ENCODE peak calls at places on chromosomes 7 and 10, in five cellular contexts. K, J, M, H and Y are unnamed samples.

GRCh38 chr7:100888988-100889760 is at the start of gene UFSP1:
- DNase-seq in K (peak; percentile 21), J (no peak), M (no peak), H (no peak), Y (no peak)

GRCh38 chr7:83427929-83428328 is 221.0 kb downstream of the SEMA3E start:
- DNase-seq in K (peak; percentile 12), J (no peak), M (peak; percentile 9), H (peak; percentile 45), Y (peak; percentile 76)

GRCh38 chr10:102342958-102343357 is 52.5 kb upstream of the NFKB2 start:
- DNase-seq in K (no peak), J (no peak), M (no peak), H (peak; percentile 92), Y (no peak)

GRCh38 chr10:44982114-44982460 is 3.5 kb upstream of the DEPP1 start:
- DNase-seq in K (no peak), J (peak; percentile 85), M (no peak), H (peak; percentile 67), Y (no peak)

GRCh38 chr10:45239642-45240041 is 75.8 kb downstream of the OR13A1 start:
- DNase-seq in K (no peak), J (no peak), M (no peak), H (peak; percentile 50), Y (no peak)

GRCh38 chr10:13180788-13181187 is 19.4 kb downstream of the MCM10 start:
- DNase-seq in K (no peak), J (no peak), M (no peak), H (no peak), Y (no peak)

GRCh38 chr10:119337796-119338432 is 130.5 kb downstream of the GRK5 start:
- DNase-seq in K (no peak), J (no peak), M (no peak), H (peak; percentile 79), Y (no peak)

GRCh38 chr7:145909956-145910611 is 206.5 kb upstream of the CNTNAP2 start:
- DNase-seq in K (no peak), J (no peak), M (no peak), H (no peak), Y (no peak)

GRCh38 chr7:44101966-44102845 is 1.9 kb upstream of the AEBP1 start:
- DNase-seq in K (no peak), J (peak; percentile 82), M (no peak), H (peak; percentile 61), Y (no peak)

GRCh38 chr10:55370021-55370420 is 569.0 kb upstream of the PCDH15 start:
- DNase-seq in K (no peak), J (no peak), M (peak; percentile 39), H (peak; percentile 76), Y (no peak)

DNA sequence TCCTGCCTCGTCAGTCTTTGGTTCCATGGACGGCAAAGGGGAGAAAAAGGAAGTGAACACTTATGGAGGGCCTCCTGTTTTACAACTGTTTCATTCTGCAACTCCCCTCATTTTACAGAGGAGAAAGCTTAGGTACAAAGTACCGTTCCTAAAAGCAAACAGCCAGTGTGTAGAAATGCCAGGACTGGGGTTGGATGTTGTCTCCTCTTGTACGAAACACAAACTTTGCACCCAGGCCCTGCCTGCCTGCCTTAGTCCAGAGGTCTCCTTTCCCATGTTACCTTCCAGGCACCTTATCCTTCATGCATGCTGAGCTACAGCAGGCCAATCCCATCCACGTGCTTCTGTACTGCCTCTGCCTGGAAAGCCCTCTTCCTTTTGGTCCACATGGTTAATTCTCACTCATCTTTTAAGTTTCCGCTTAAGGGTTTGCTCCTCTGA is 86.0 kb downstream of the ICA1 start:
- DNase-seq in K (no peak), J (no peak), M (no peak), H (no peak), Y (no peak)
- H3K9ac ChIP-seq in K (no peak overlapping the region), J (no peak overlapping the region), M (no peak overlapping the region), H (no peak overlapping the region), Y (no peak overlapping the region)

GRCh38 chr7:130944997-130945396 is 211.0 kb upstream of the KLF14 start:
- DNase-seq in K (no peak), J (no peak), M (no peak), H (no peak), Y (no peak)

GRCh38 chr7:130945411-130945811 is 211.4 kb upstream of the KLF14 start:
- DNase-seq in K (no peak), J (no peak), M (no peak), H (no peak), Y (no peak)

GRCh38 chr7:130943336-130943901 is 209.4 kb upstream of the KLF14 start:
- DNase-seq in K (no peak), J (no peak), M (no peak), H (peak; percentile 93), Y (no peak)

GRCh38 chr7:130942211-130942964 is 208.4 kb upstream of the KLF14 start:
- DNase-seq in K (no peak), J (no peak), M (no peak), H (peak; percentile 87), Y (no peak)

DNA sequence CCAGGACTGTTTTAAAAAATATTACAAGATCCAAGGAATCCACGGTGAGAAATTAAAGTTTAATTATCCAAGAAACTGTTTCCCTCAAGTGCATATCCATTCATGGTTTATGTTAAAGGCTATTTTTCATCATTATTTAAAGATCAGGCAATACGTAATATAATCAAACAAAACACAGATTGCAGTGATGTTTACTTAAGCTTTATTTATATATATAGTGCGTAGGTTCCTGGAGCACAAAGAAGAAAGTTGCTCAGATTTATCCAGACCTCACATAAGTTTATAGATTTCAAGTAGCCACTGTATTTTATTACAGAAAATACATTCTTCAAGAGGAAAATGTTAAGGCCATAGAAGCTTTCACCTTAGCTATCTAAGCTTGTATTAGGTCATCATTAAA is 210.0 kb upstream of the KLF14 start:
- DNase-seq in K (no peak), J (no peak), M (no peak), H (no peak), Y (no peak)
- H3K9ac ChIP-seq in K (peak overlapping the region; percentile 63), J (peak overlapping the region; percentile 85), M (no peak overlapping the region), H (peak overlapping the region; percentile 36), Y (no peak overlapping the region)

DNA sequence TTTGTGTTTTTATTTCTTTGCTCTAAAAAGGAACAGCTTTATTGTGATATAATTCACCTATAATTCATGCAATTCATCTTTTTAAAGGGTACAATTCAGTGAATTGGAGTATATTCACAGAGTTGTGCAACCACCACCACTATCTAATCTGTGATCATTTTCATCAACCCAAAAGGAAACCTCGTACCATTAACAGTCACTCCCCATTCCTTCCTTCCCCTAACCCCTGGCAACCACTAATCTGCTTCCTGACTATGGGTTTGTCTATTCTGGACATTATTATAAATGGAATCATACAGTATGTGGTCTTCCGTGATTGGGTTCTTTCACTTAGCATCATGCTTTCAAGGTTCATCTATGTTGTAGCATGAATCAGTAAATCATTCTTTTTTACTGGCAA is 52.3 kb downstream of the MKI67 start:
- DNase-seq in K (no peak), J (no peak), M (no peak), H (no peak), Y (no peak)
- H3K9ac ChIP-seq in K (no peak overlapping the region), J (no peak overlapping the region), M (no peak overlapping the region), H (no peak overlapping the region), Y (no peak overlapping the region)

GRCh38 chr10:29648114-29648982 is 13.6 kb upstream of the SVIL start:
- DNase-seq in K (no peak), J (no peak), M (no peak), H (peak; percentile 62), Y (no peak)

GRCh38 chr10:29648983-29649268 is 14.2 kb upstream of the SVIL start:
- DNase-seq in K (no peak), J (no peak), M (no peak), H (peak; percentile 57), Y (no peak)

GRCh38 chr10:29650552-29650944 is 15.8 kb upstream of the SVIL start:
- DNase-seq in K (no peak), J (no peak), M (no peak), H (no peak), Y (no peak)

GRCh38 chr10:29651767-29652166 is 17.0 kb upstream of the SVIL start:
- DNase-seq in K (no peak), J (no peak), M (no peak), H (no peak), Y (no peak)

DNA sequence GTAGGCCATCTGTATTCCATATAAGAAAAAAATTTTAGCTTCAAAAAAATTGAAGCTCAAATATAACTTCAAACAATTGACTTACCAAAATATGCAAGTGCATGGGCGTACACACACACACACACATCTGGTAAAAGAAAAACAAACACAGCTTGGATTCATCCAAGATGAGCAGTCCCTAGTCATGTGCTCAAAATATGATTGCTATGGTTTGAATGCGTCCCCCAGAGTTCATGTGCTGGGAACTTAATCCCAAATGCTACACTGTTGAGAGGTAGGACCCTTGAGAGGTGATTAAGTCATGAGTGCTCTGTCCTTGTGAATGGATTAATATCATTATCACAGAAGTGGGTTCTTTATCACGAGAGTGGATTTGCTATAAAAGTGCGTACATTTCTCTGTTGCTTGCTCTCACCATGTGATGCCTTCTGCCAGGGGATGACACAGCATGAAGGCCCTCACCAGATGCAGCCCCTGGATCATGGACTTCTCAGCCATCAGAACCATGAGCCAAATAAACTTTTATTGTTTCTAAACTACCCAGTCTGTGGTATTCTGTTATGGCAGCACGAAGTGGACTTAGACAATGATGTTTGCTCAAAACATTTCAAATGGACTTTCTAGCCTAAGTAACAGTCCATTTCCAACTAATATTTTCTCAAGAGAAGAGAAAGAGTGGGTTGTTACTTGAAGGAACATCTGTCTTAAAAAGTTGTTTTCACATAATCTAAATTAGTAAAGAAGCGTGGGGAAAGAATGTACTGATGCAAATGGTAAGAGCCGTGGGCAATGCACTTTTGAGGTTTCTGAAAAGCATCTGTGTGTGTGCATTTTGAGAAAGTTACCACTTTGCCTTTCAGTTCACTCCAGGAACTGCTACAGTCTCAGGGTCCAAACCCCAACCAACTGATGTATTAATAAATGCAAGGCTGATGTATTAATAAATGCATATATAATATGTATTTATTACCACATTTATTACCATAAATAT is 15.1 kb upstream of the SVIL start:
- DNase-seq in K (no peak), J (no peak), M (no peak), H (peak; percentile 84), Y (no peak)
- H3K9ac ChIP-seq in K (no peak overlapping the region), J (no peak overlapping the region), M (no peak overlapping the region), H (no peak overlapping the region), Y (no peak overlapping the region)

DNA sequence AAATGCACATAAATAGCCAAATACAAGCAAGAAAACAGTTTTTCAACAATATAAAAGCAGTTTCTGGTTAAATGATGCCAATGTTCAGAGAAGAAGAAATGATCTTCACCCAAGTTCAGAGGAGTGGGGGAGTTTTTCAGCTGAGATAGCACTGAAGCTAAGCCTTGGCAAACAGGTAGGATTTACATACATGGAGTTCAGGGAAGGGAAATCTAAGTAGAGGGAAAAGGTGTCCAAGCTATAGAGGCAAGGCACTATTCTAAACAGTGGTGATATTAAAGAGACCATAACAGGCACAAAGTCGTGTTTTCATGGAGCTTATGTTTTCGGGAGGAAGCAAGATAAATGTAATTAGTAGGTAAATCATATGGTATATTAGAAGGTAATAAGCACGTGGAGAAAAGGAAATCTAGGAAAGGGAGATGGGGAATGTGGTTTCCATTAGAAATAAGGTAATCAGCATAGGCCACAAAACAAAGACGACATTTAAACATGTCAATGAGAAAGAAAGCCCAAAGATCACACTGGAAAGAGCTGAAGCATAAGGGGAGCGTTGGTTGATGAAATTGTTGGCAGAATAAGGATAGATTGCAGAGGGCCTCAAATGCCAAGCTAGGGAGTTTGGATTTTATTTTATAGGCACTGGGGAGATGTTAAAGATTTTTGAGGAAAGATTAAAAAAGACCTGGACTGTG is 704.3 kb downstream of the MAGI2 start:
- DNase-seq in K (no peak), J (no peak), M (no peak), H (no peak), Y (no peak)
- H3K9ac ChIP-seq in K (no peak overlapping the region), J (no peak overlapping the region), M (no peak overlapping the region), H (no peak overlapping the region), Y (no peak overlapping the region)